ENCODE peak calls at places on chromosome 11, in five cellular contexts. T, Y, K, N and C are unnamed samples.

GRCh38 chr11:108973402-108974119 is 308.7 kb downstream of the DDX10 start:
- DNase-seq in T (no peak), Y (no peak), K (no peak), N (peak; percentile 86), C (no peak)

GRCh38 chr11:72831521-72832300 is 17.5 kb downstream of the ATG16L2 start:
- DNase-seq in Y (peak; percentile 85), K (peak; percentile 83), N (peak; percentile 78), T (no peak), C (no peak)

GRCh38 chr11:25247336-25247735 is 750.5 kb downstream of the LUZP2 start:
- DNase-seq in Y (no peak), N (no peak), T (no peak), K (no peak), C (no peak)

GRCh38 chr11:34600339-34601084 is 20.4 kb upstream of the EHF start:
- DNase-seq in T (no peak), N (no peak), Y (peak; percentile 52), K (peak; percentile 73), C (no peak)

GRCh38 chr11:57312511-57313021 is 12.2 kb downstream of the TNKS1BP1 start:
- DNase-seq in K (peak; percentile 47), N (no peak), Y (no peak), T (no peak), C (peak; percentile 82)

GRCh38 chr11:34546511-34547206 is 33.1 kb upstream of the ELF5 start:
- DNase-seq in K (no peak), N (no peak), T (no peak), Y (no peak), C (no peak)

GRCh38 chr11:36258730-36259360 is 30.4 kb downstream of the COMMD9 start:
- DNase-seq in T (no peak), K (peak; percentile 44), Y (no peak), N (peak; percentile 80), C (no peak)

GRCh38 chr11:95514386-95515145 is 275.0 kb downstream of the FAM76B start:
- DNase-seq in N (peak; percentile 70), T (no peak), K (no peak), Y (no peak), C (no peak)

GRCh38 chr11:109435121-109435742 is 13.2 kb downstream of the C11orf87 start:
- DNase-seq in T (no peak), N (peak; percentile 79), K (no peak), Y (no peak), C (no peak)

GRCh38 chr11:131644204-131644603 is 273.8 kb downstream of the NTM start:
- DNase-seq in T (no peak), Y (no peak), N (no peak), K (no peak), C (no peak)

GRCh38 chr11:131637469-131638175 is 267.2 kb downstream of the NTM start:
- DNase-seq in T (no peak), K (no peak), Y (no peak), N (no peak), C (no peak)

GRCh38 chr11:131638889-131639288 is 268.5 kb downstream of the NTM start:
- DNase-seq in K (no peak), N (no peak), T (no peak), Y (no peak), C (no peak)

GRCh38 chr11:131643171-131643570 is 272.8 kb downstream of the NTM start:
- DNase-seq in Y (no peak), K (no peak), N (no peak), T (no peak), C (no peak)

DNA sequence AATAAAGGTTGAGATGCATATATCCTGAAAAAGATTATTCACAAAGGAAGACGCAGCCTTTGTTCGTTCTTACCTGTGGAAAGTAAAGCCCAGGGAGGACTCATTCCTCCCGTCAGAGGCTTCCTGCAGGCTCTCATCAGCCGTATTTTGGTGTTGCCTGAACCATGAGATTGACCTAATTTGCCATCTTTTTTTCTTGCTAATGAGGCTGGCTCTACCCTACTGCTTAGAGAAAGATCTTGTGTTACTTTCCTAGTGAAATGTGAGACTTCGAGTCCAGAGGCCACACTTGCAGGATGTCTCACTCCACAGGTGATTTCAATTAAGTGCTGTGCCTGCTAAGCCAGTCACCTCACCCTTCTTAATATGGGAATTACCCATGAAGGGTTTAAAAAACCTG is 269.9 kb downstream of the NTM start:
- DNase-seq in N (no peak), K (no peak), Y (no peak), T (no peak), C (no peak)
- TF ChIP-seq CTCF in N (no peak), K (no peak), Y (no peak), T (no peak), C (no peak)

DNA sequence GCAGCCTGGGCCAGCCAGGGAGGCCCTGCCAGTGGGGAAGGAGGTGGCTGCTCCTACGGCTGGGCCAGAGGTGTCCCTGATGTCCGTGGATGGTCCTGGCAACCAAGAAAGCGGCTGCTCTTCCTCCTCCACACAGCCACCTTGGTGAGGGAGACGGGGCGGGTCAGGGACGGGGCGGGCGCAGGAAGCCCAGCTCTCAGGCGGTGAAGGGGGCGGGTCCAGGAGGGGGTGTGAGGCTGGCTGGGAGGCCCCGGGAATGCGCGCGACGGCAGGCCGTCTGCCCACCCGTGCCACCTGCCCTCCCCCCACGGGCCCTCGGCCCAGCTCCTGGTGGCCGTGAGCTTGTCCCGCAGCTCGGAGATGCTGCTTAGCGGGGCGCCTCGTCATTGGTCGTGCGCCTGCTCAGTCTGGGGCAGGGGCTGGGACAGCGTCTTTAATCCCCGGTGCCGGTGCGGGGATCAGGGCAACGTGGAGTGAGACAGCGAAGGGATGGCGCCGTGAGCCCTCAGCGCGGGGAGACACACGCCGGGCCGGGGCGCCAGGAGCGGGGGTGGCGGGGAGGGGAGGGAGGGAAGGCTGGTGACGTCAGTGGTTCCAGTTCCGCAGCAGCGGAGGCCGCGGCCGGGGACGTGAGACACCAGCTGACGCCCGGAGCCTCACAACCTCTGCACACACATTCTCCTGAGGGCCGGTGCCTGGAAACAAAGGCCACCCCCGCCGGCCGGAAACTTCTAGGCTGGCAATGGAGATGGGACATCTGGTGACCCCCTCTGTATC is 6.7 kb upstream of the BRSK2 start:
- DNase-seq in Y (peak; percentile 91), N (peak; percentile 70), T (peak; percentile 68), K (peak; percentile 85), C (no peak)
- TF ChIP-seq CTCF in Y (no peak), N (no peak), T (no peak), K (no peak), C (peak; percentile 24)

DNA sequence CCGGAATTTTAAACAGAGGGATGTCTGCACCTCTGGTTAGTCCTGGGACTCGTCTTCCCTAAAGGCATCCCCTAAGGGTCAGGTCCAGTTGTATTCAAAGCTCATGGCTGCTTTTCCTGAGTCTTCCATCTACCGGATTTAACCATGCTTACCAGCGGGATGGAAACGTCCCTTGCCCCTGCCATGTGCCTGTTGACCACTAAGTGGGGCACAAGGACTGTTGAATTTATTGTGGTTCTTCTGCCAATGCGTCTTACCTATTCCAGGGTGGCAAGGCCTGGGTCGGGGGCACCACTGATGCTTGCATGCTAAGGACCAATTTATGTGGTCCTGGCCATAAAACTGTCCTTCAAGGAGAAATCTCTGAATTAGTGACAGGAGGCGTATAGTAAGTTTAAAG is 25.6 kb downstream of the ANKRD42 start:
- DNase-seq in N (peak; percentile 4), T (no peak), Y (no peak), K (no peak), C (no peak)
- TF ChIP-seq CTCF in N (peak; percentile 8), T (no peak), Y (no peak), K (no peak), C (peak; percentile 42)

GRCh38 chr11:16095756-16096155 is 260.6 kb downstream of the SOX6 start:
- DNase-seq in K (no peak), N (no peak), T (no peak), Y (no peak), C (no peak)
- TF ChIP-seq CTCF in K (no peak), N (no peak), T (no peak), Y (no peak), C (no peak)

GRCh38 chr11:97610000-97610399 is 1220.2 kb downstream of the JRKL start:
- DNase-seq in Y (no peak), K (no peak), N (no peak), T (no peak), C (no peak)
- TF ChIP-seq CTCF in Y (no peak), K (no peak), N (no peak), T (no peak), C (peak; percentile 54)

DNA sequence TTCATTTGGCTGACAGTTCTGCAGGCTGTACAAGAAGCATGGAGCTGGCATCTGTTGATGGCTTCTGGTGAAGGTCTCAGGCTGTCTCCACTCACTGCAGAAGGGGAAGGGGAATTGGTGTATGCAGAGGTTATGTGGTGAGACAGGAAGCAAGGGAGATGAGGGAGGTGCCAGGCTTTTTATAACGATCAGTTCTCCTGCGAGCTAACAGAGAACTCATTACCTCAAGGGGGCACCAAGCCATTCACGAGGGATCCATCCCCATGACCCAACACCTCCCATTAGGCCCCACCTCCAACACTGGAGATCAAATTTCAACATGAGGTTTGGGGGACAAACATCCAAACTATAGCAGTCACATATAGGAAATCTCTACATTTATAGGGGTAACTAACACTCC is 38.7 kb upstream of the E2F8 start:
- DNase-seq in T (no peak), N (no peak), K (no peak), Y (no peak), C (no peak)
- TF ChIP-seq CTCF in T (no peak), N (no peak), K (no peak), Y (no peak), C (no peak)

GRCh38 chr11:64526356-64526755 is 64.7 kb upstream of the SLC22A12 start:
- DNase-seq in T (no peak), N (no peak), K (no peak), Y (no peak), C (peak; percentile 80)

GRCh38 chr11:64526795-64527194 is 64.2 kb upstream of the SLC22A12 start:
- DNase-seq in T (no peak), K (no peak), Y (peak; percentile 15), N (no peak), C (no peak)

GRCh38 chr11:64531906-64532312 is 59.1 kb upstream of the SLC22A12 start:
- DNase-seq in N (no peak), T (no peak), K (no peak), Y (peak; percentile 38), C (peak; percentile 79)

GRCh38 chr11:64531422-64531821 is 59.6 kb upstream of the SLC22A12 start:
- DNase-seq in K (no peak), Y (no peak), T (no peak), N (no peak), C (peak; percentile 19)

GRCh38 chr11:64529559-64530520 is 61.2 kb upstream of the SLC22A12 start:
- DNase-seq in K (no peak), N (no peak), T (no peak), Y (peak; percentile 27), C (peak; percentile 79)
- TF ChIP-seq CTCF in K (no peak), N (no peak), T (no peak), Y (no peak), C (no peak)

GRCh38 chr11:118957968-118958367 is 1.9 kb downstream of the UPK2 start:
- DNase-seq in T (no peak), K (no peak), N (no peak), Y (no peak), C (no peak)
- TF ChIP-seq CTCF in T (no peak), K (no peak), N (no peak), Y (no peak), C (no peak)